ENCODE peak calls at places on chromosomes 12 and 14, in eight cellular contexts. J, G, P, H, A, Q, V and W are unnamed samples. For H3K4me1, the result is how much of the 10 kb centered on the place peaks cover.

GRCh38 chr12:16076553-16076952 is 165.4 kb downstream of the DERA start:
- DNase-seq in J (no peak), G (no peak), P (peak), H (no peak), A (no peak), Q (no peak), V (no peak), W (no peak)

GRCh38 chr14:35571598-35571997 is 37.6 kb downstream of the INSM2 start:
- DNase-seq in J (no peak), G (no peak), P (no peak), H (no peak), A (no peak), Q (no peak), V (no peak), W (no peak)

GRCh38 chr14:77036484-77037337 is 8.2 kb upstream of the IRF2BPL start:
- DNase-seq in J (no peak), G (no peak), P (no peak), H (no peak), A (no peak), Q (no peak), V (no peak), W (no peak)

GRCh38 chr12:105253882-105254513 is 18.0 kb upstream of the APPL2 start:
- DNase-seq in J (no peak), G (no peak), P (peak), H (no peak), A (no peak), Q (no peak), V (no peak), W (no peak)

GRCh38 chr12:332581-333205 is 56.4 kb downstream of the KDM5A start:
- DNase-seq in J (no peak), G (no peak), P (no peak), H (no peak), A (no peak), Q (no peak), V (no peak), W (no peak)

GRCh38 chr14:96177766-96178377 is 26.8 kb upstream of the BDKRB2 start:
- DNase-seq in J (no peak), G (peak), P (no peak), H (peak), A (no peak), Q (no peak), V (no peak), W (no peak)

GRCh38 chr14:54637829-54638446 is 71.0 kb downstream of the SAMD4A start:
- DNase-seq in J (no peak), G (no peak), P (peak), H (no peak), A (no peak), Q (no peak), V (no peak), W (no peak)

GRCh38 chr12:42373669-42374068 is 47.7 kb downstream of the PPHLN1 start:
- DNase-seq in J (no peak), G (no peak), P (no peak), H (no peak), A (no peak), Q (no peak), V (no peak), W (no peak)

GRCh38 chr12:29547151-29547561 is 49.7 kb upstream of the OVCH1 start:
- DNase-seq in J (no peak), G (no peak), P (no peak), H (no peak), A (no peak), Q (no peak), V (no peak), W (no peak)

GRCh38 chr14:23301288-23301968 is 1.2 kb downstream of the PPP1R3E start:
- DNase-seq in J (peak), G (peak), P (peak), H (peak), A (peak), Q (peak), V (peak), W (peak)

GRCh38 chr14:94771906-94772468 is 2.1 kb upstream of the GSC start:
- DNase-seq in J (no peak), G (no peak), P (no peak), H (no peak), A (no peak), Q (no peak), V (no peak), W (no peak)

GRCh38 chr12:74747305-74747704 is 209.7 kb downstream of the ATXN7L3B start:
- DNase-seq in J (no peak), G (no peak), P (peak), H (no peak), A (no peak), Q (no peak), V (no peak), W (no peak)

GRCh38 chr12:5797661-5798060 is 147.4 kb downstream of the ANO2 start:
- DNase-seq in J (no peak), G (no peak), P (no peak), H (no peak), A (no peak), Q (no peak), V (no peak), W (no peak)

GRCh38 chr12:90069711-90070110 is 361.1 kb upstream of the ATP2B1 start:
- DNase-seq in J (no peak), G (no peak), P (no peak), H (no peak), A (no peak), Q (no peak), V (no peak), W (no peak)

GRCh38 chr14:89617471-89618291 is 200.6 kb upstream of the FOXN3 start:
- DNase-seq in J (peak), G (no peak), P (no peak), H (peak), A (no peak), Q (no peak), V (no peak), W (no peak)
- H3K4me1 ChIP-seq in J (under half), G (under half), P (under half), H (under half), A (under half), Q (under half), V (under half), W (under half)

GRCh38 chr14:103522649-103523582 is at the start of gene CKB:
- DNase-seq in J (peak), G (peak), P (peak), H (no peak), A (no peak), Q (no peak), V (peak), W (no peak)

GRCh38 chr14:103521438-103521961 is 1.1 kb downstream of the CKB start:
- DNase-seq in J (peak), G (no peak), P (no peak), H (no peak), A (no peak), Q (no peak), V (no peak), W (no peak)

GRCh38 chr14:103520657-103521437 is 1.8 kb downstream of the CKB start:
- DNase-seq in J (peak), G (peak), P (peak), H (peak), A (no peak), Q (peak), V (peak), W (no peak)

GRCh38 chr14:103523583-103523969 is 946 bp upstream of the CKB start:
- DNase-seq in J (no peak), G (no peak), P (no peak), H (no peak), A (no peak), Q (no peak), V (no peak), W (no peak)

GRCh38 chr14:103522028-103522581 is 525 bp downstream of the CKB start:
- DNase-seq in J (no peak), G (peak), P (no peak), H (no peak), A (no peak), Q (no peak), V (peak), W (no peak)
- H3K27ac ChIP-seq in J (peak), G (peak), P (peak), H (peak), A (peak), Q (peak), V (peak), W (peak)

GRCh38 chr12:38502016-38502415 is 185.4 kb downstream of the ALG10B start:
- DNase-seq in J (no peak), G (no peak), P (no peak), H (no peak), A (no peak), Q (no peak), V (no peak), W (no peak)
- TF ChIP-seq EP300 in J (no peak), G (no peak), P (no peak), H (no peak), A (no peak), Q (no peak), V (no peak), W (no peak)

GRCh38 chr12:56333679-56334489 is at the start of gene PAN2:
- DNase-seq in J (peak), G (peak), P (peak), H (peak), A (peak), Q (peak), V (peak), W (peak)

GRCh38 chr12:56336361-56337167 is 2.1 kb upstream of the IL23A start:
- DNase-seq in J (no peak), G (no peak), P (no peak), H (no peak), A (no peak), Q (no peak), V (no peak), W (no peak)

GRCh38 chr12:56337753-56338221 is 897 bp upstream of the IL23A start:
- DNase-seq in J (no peak), G (no peak), P (no peak), H (no peak), A (no peak), Q (no peak), V (no peak), W (no peak)

GRCh38 chr12:56334490-56334793 is 642 bp upstream of the PAN2 start:
- DNase-seq in J (no peak), G (no peak), P (no peak), H (no peak), A (no peak), Q (no peak), V (no peak), W (no peak)

GRCh38 chr12:56338643-56339422 is at the start of gene IL23A:
- DNase-seq in J (no peak), G (no peak), P (no peak), H (no peak), A (peak), Q (no peak), V (no peak), W (no peak)
- H3K4me1 ChIP-seq in J (under half), G (under half), P (under half), H (under half), A (under half), Q (under half), V (under half), W (under half)

GRCh38 chr12:57546438-57547365 is at the start of gene DCTN2:
- DNase-seq in J (peak), G (peak), P (peak), H (peak), A (peak), Q (peak), V (peak), W (peak)
- H3K27ac ChIP-seq in J (peak), G (peak), P (peak), H (peak), A (peak), Q (peak), V (peak), W (peak)